ENCODE peak calls at places on chromosomes 6 and 20, in four cellular contexts. One of them, this sample, is unnamed.

GRCh38 chr6:102736941-102737368 is 1343.4 kb downstream of the GRIK2 start:
- DNase-seq in kidney: no peak
- DNase-seq in hepatocyte: no peak
- DNase-seq in spleen: no peak
- DNase-seq in this sample: no peak

GRCh38 chr20:56368351-56369134 is 9.8 kb downstream of the FAM210B start:
- DNase-seq in kidney: no peak
- DNase-seq in hepatocyte: no peak
- DNase-seq in spleen: no peak
- DNase-seq in this sample: no peak

GRCh38 chr6:112086744-112087135 is 542 bp downstream of the TUBE1 start:
- DNase-seq in hepatocyte: peak; percentile 46
- DNase-seq in spleen: no peak
- DNase-seq in kidney: no peak
- DNase-seq in this sample: no peak

GRCh38 chr6:15608406-15608805 is 54.4 kb downstream of the DTNBP1 start:
- DNase-seq in spleen: no peak
- DNase-seq in hepatocyte: peak; percentile 43
- DNase-seq in kidney: no peak
- DNase-seq in this sample: no peak

GRCh38 chr6:74654296-74654695 is 551.6 kb downstream of the COL12A1 start:
- DNase-seq in hepatocyte: no peak
- DNase-seq in kidney: no peak
- DNase-seq in spleen: no peak
- DNase-seq in this sample: no peak

GRCh38 chr6:153032255-153032882 is 29.9 kb upstream of the MTRF1L start:
- DNase-seq in hepatocyte: peak; percentile 30
- DNase-seq in kidney: no peak
- DNase-seq in spleen: no peak
- DNase-seq in this sample: no peak

GRCh38 chr6:36853325-36853724 is 14.1 kb upstream of the CPNE5 start:
- DNase-seq in kidney: no peak
- DNase-seq in hepatocyte: peak; percentile 51
- DNase-seq in spleen: no peak
- DNase-seq in this sample: no peak

GRCh38 chr6:105624055-105624454 is 221.2 kb upstream of the PREP start:
- DNase-seq in spleen: no peak
- DNase-seq in hepatocyte: no peak
- DNase-seq in kidney: no peak
- DNase-seq in this sample: no peak

GRCh38 chr6:53862517-53863457 is 68.0 kb downstream of the LRRC1 start:
- DNase-seq in kidney: no peak
- DNase-seq in spleen: no peak
- DNase-seq in hepatocyte: no peak
- DNase-seq in this sample: no peak

GRCh38 chr20:5586720-5587119 is 163.5 kb upstream of the SHLD1 start:
- DNase-seq in spleen: no peak
- DNase-seq in hepatocyte: no peak
- DNase-seq in kidney: no peak
- DNase-seq in this sample: no peak

GRCh38 chr6:150208606-150209352 is 65.9 kb downstream of the PPP1R14C start:
- DNase-seq in hepatocyte: no peak
- DNase-seq in spleen: no peak
- DNase-seq in kidney: no peak
- DNase-seq in this sample: no peak

GRCh38 chr6:43575105-43575771 is 600 bp downstream of the XPO5 start:
- DNase-seq in hepatocyte: peak; percentile 55
- DNase-seq in spleen: no peak
- DNase-seq in kidney: no peak
- DNase-seq in this sample: peak; percentile 82

GRCh38 chr6:129251669-129252376 is 368.9 kb downstream of the LAMA2 start:
- DNase-seq in kidney: no peak
- DNase-seq in spleen: no peak
- DNase-seq in hepatocyte: peak; percentile 80
- DNase-seq in this sample: no peak

GRCh38 chr20:20685635-20686034 is 26.8 kb downstream of the RALGAPA2 start:
- DNase-seq in spleen: no peak
- DNase-seq in kidney: no peak
- DNase-seq in hepatocyte: no peak
- DNase-seq in this sample: no peak

GRCh38 chr20:24102290-24102689 is 113.7 kb upstream of the GGTLC1 start:
- DNase-seq in spleen: no peak
- DNase-seq in hepatocyte: no peak
- DNase-seq in kidney: no peak
- DNase-seq in this sample: no peak

GRCh38 chr20:14673164-14673563 is 335.8 kb upstream of the FLRT3 start:
- DNase-seq in kidney: no peak
- DNase-seq in spleen: no peak
- DNase-seq in hepatocyte: peak; percentile 33
- DNase-seq in this sample: no peak

GRCh38 chr20:22795897-22796296 is 211.5 kb upstream of the FOXA2 start:
- DNase-seq in hepatocyte: peak; percentile 72
- DNase-seq in kidney: no peak
- DNase-seq in spleen: no peak
- DNase-seq in this sample: no peak

GRCh38 chr20:2658414-2659354 is 5.3 kb downstream of the IDH3B start:
- DNase-seq in hepatocyte: no peak
- DNase-seq in spleen: no peak
- DNase-seq in kidney: no peak
- DNase-seq in this sample: no peak

GRCh38 chr6:156634971-156635371 is 142.2 kb upstream of the ARID1B start:
- DNase-seq in kidney: no peak
- DNase-seq in spleen: no peak
- DNase-seq in hepatocyte: no peak
- DNase-seq in this sample: no peak

GRCh38 chr20:7985916-7986315 is 33.6 kb downstream of the TMX4 start:
- DNase-seq in hepatocyte: no peak
- DNase-seq in spleen: no peak
- DNase-seq in kidney: no peak
- DNase-seq in this sample: no peak

GRCh38 chr6:29509239-29509638 is 21.5 kb upstream of the MAS1L start:
- DNase-seq in spleen: no peak
- DNase-seq in kidney: no peak
- DNase-seq in hepatocyte: no peak
- DNase-seq in this sample: no peak

GRCh38 chr6:37667050-37667814 is 30.5 kb downstream of the MDGA1 start:
- DNase-seq in kidney: no peak
- DNase-seq in spleen: no peak
- DNase-seq in hepatocyte: peak; percentile 21
- DNase-seq in this sample: no peak

GRCh38 chr6:91081452-91082067 is 494.7 kb upstream of the MAP3K7 start:
- DNase-seq in hepatocyte: peak; percentile 79
- DNase-seq in kidney: no peak
- DNase-seq in spleen: no peak
- DNase-seq in this sample: no peak

GRCh38 chr6:51118754-51119153 is 300.1 kb downstream of the TFAP2B start:
- DNase-seq in spleen: no peak
- DNase-seq in kidney: no peak
- DNase-seq in hepatocyte: no peak
- DNase-seq in this sample: no peak

GRCh38 chr20:15345287-15345686 is 1007.9 kb upstream of the FLRT3 start:
- DNase-seq in hepatocyte: no peak
- DNase-seq in spleen: no peak
- DNase-seq in kidney: no peak
- DNase-seq in this sample: no peak

GRCh38 chr20:50385733-50386640 is 124.2 kb upstream of the PTPN1 start:
- DNase-seq in spleen: peak; percentile 86
- DNase-seq in hepatocyte: no peak
- DNase-seq in kidney: peak; percentile 78
- DNase-seq in this sample: no peak

GRCh38 chr20:33370296-33370695 is 31.0 kb downstream of the CDK5RAP1 start:
- DNase-seq in hepatocyte: no peak
- DNase-seq in spleen: peak; percentile 75
- DNase-seq in kidney: no peak
- DNase-seq in this sample: no peak

GRCh38 chr20:23396961-23397620 is 24.2 kb downstream of the NAPB start:
- DNase-seq in hepatocyte: no peak
- DNase-seq in spleen: no peak
- DNase-seq in kidney: no peak
- DNase-seq in this sample: no peak

GRCh38 chr20:62356948-62357667 is 10.0 kb downstream of the LAMA5 start:
- DNase-seq in hepatocyte: no peak
- DNase-seq in kidney: peak; percentile 94
- DNase-seq in spleen: no peak
- DNase-seq in this sample: no peak

GRCh38 chr20:64265201-64265600 is 9.7 kb downstream of the PCMTD2 start:
- DNase-seq in kidney: no peak
- DNase-seq in hepatocyte: no peak
- DNase-seq in spleen: no peak
- DNase-seq in this sample: no peak

GRCh38 chr20:10856237-10856636 is 182.4 kb upstream of the JAG1 start:
- DNase-seq in hepatocyte: peak; percentile 59
- DNase-seq in kidney: no peak
- DNase-seq in spleen: no peak
- DNase-seq in this sample: no peak

GRCh38 chr6:159646731-159647130 is 46.3 kb downstream of the SOD2 start:
- DNase-seq in spleen: no peak
- DNase-seq in kidney: no peak
- DNase-seq in hepatocyte: no peak
- DNase-seq in this sample: no peak

GRCh38 chr6:146851837-146852236 is 253.1 kb downstream of the ADGB start:
- DNase-seq in spleen: no peak
- DNase-seq in hepatocyte: no peak
- DNase-seq in kidney: no peak
- DNase-seq in this sample: no peak

GRCh38 chr20:41608606-41609005 is 9.6 kb downstream of the CHD6 start:
- DNase-seq in kidney: no peak
- DNase-seq in hepatocyte: no peak
- DNase-seq in spleen: no peak
- DNase-seq in this sample: no peak

GRCh38 chr6:160978141-160978926 is 13.2 kb upstream of the MAP3K4 start:
- DNase-seq in kidney: no peak
- DNase-seq in hepatocyte: no peak
- DNase-seq in spleen: no peak
- DNase-seq in this sample: no peak

GRCh38 chr20:35773154-35773751 is 1.4 kb downstream of the PHF20 start:
- DNase-seq in hepatocyte: peak; percentile 48
- DNase-seq in kidney: no peak
- DNase-seq in spleen: peak; percentile 76
- DNase-seq in this sample: no peak

GRCh38 chr6:44021628-44022295 is 105.5 kb downstream of the MRPL14 start:
- DNase-seq in spleen: peak; percentile 56
- DNase-seq in hepatocyte: no peak
- DNase-seq in kidney: peak; percentile 34
- DNase-seq in this sample: peak; percentile 28

GRCh38 chr6:130520235-130520634 is 154.4 kb downstream of the TMEM200A start:
- DNase-seq in spleen: no peak
- DNase-seq in hepatocyte: no peak
- DNase-seq in kidney: no peak
- DNase-seq in this sample: no peak

GRCh38 chr6:16130437-16130891 is 1.6 kb downstream of the MYLIP start:
- DNase-seq in spleen: no peak
- DNase-seq in hepatocyte: peak; percentile 28
- DNase-seq in kidney: no peak
- DNase-seq in this sample: no peak

GRCh38 chr6:4817551-4817950 is 41.3 kb downstream of the CDYL start:
- DNase-seq in kidney: no peak
- DNase-seq in hepatocyte: no peak
- DNase-seq in spleen: no peak
- DNase-seq in this sample: no peak

DNA sequence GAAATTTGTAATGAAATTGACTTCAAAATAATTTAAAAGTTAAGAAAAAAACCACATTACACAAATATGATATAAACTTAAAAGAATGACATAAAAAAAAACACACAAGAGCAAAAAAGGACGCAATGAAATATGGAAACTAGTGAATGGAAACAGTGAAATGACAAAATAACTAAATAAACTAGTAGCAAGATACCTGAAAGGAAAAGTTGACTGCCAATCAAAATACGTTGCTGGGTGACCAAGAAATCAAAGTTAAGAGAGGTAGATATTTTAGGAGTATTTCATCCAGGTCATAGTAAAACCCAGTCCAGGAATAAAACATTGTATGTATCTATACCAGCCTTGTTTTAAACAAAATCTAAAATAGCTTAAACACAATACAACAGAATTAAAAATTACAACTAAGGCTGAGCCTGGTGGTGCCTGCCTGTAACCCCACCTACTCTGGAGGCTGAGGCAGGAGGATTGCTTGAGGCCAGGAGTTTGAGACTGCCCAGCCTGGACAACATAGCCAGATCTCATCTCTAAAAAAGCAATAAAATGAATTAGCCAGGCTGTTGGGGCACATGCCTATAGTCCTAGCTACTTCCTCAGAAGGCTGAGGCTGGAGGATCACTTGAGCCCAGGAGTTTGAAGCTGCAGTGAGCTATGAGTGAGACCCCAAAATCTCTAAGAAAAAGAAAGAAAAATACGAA is 22.0 kb downstream of the C6orf15 start:
- DNase-seq in hepatocyte: no peak
- DNase-seq in spleen: no peak
- DNase-seq in kidney: no peak
- DNase-seq in this sample: no peak
- H3K4me1 ChIP-seq in hepatocyte: peaks cover 11% of the 10 kb centered on the region
- H3K4me1 ChIP-seq in spleen: peaks cover 18% of the 10 kb centered on the region
- H3K4me1 ChIP-seq in kidney: peaks cover 2% of the 10 kb centered on the region
- H3K4me1 ChIP-seq in this sample: peaks cover 15% of the 10 kb centered on the region

GRCh38 chr20:43702502-43702901 is 24.3 kb downstream of the GTSF1L start:
- DNase-seq in kidney: no peak
- DNase-seq in hepatocyte: no peak
- DNase-seq in spleen: no peak
- DNase-seq in this sample: no peak
- H3K36me3 ChIP-seq in kidney: no peaks in the 10 kb centered on the region
- H3K36me3 ChIP-seq in hepatocyte: no peaks in the 10 kb centered on the region
- H3K36me3 ChIP-seq in spleen: no peaks in the 10 kb centered on the region
- H3K36me3 ChIP-seq in this sample: no peaks in the 10 kb centered on the region

GRCh38 chr6:52728394-52728793 is 34.9 kb downstream of the GSTA2 start:
- DNase-seq in hepatocyte: no peak
- DNase-seq in spleen: no peak
- DNase-seq in kidney: no peak
- DNase-seq in this sample: no peak
- H3K4me1 ChIP-seq in hepatocyte: peaks cover 21% of the 10 kb centered on the region
- H3K4me1 ChIP-seq in spleen: no peaks in the 10 kb centered on the region
- H3K4me1 ChIP-seq in kidney: peaks cover 7% of the 10 kb centered on the region
- H3K4me1 ChIP-seq in this sample: peaks cover 8% of the 10 kb centered on the region

GRCh38 chr20:3803854-3804253 is 7.7 kb downstream of the CDC25B start:
- DNase-seq in spleen: peak; percentile 62
- DNase-seq in hepatocyte: no peak
- DNase-seq in kidney: no peak
- DNase-seq in this sample: no peak
- H3K36me3 ChIP-seq in spleen: peaks cover 42% of the 10 kb centered on the region
- H3K36me3 ChIP-seq in hepatocyte: no peaks in the 10 kb centered on the region
- H3K36me3 ChIP-seq in kidney: peaks cover 8% of the 10 kb centered on the region
- H3K36me3 ChIP-seq in this sample: peaks cover 69% of the 10 kb centered on the region